ENCODE peak calls at places on chromosomes 11 and 22, in ten cellular contexts. X is foreskin keratinocyte, E is PC-3, J is WERI-Rb-1, F is lung, K is left ventricle myocardium inferior, Y is upper lobe of right lung, U is MM.1S, T is coronary artery, R is psoas muscle. I is an unnamed sample.

GRCh38 chr11:1504164-1504563 is 17.6 kb upstream of the MOB2 start:
- DNase-seq in X (no peak), E (no peak), J (no peak), F (no peak), K (peak; percentile 5), Y (no peak), U (no peak), T (no peak), R (peak; percentile 48), I (no peak)

GRCh38 chr22:38490915-38491314 is 15.2 kb downstream of the DDX17 start:
- DNase-seq in X (no peak), E (no peak), J (no peak), F (peak; percentile 55), K (peak; percentile 67), Y (no peak), U (no peak), T (no peak), R (no peak), I (peak; percentile 90)

GRCh38 chr11:9461068-9461759 is 402 bp downstream of the ZNF143 start:
- DNase-seq in X (peak; percentile 67), E (peak; percentile 75), J (peak; percentile 89), F (peak; percentile 88), K (peak; percentile 89), Y (peak; percentile 92), U (peak; percentile 91), T (peak; percentile 96), R (peak; percentile 96), I (peak; percentile 91)

GRCh38 chr11:60767388-60767811 is 10.7 kb downstream of the MS4A15 start:
- DNase-seq in X (no peak), E (no peak), J (no peak), F (no peak), K (no peak), Y (peak; percentile 57), U (no peak), T (no peak), R (no peak), I (no peak)

GRCh38 chr22:37401401-37401859 is 25.8 kb downstream of the ELFN2 start:
- DNase-seq in X (no peak), E (no peak), J (no peak), F (no peak), K (peak; percentile 61), Y (no peak), U (no peak), T (no peak), R (no peak), I (peak; percentile 36)

GRCh38 chr11:94656968-94657367 is 89.8 kb downstream of the PIWIL4 start:
- DNase-seq in X (no peak), E (no peak), J (no peak), F (no peak), K (no peak), Y (no peak), U (no peak), T (no peak), R (no peak), I (no peak)

GRCh38 chr22:43313497-43314474 is 29.4 kb downstream of the SCUBE1 start:
- DNase-seq in X (no peak), E (no peak), J (no peak), F (no peak), K (peak; percentile 60), Y (no peak), U (no peak), T (no peak), R (peak; percentile 91), I (peak; percentile 64)

GRCh38 chr22:50622723-50623327 is 5.1 kb downstream of the ARSA start:
- DNase-seq in X (no peak), E (no peak), J (no peak), F (no peak), K (no peak), Y (no peak), U (peak; percentile 83), T (no peak), R (no peak), I (no peak)

GRCh38 chr11:80104196-80104595 is 663.4 kb upstream of the TENM4 start:
- DNase-seq in X (no peak), E (no peak), J (no peak), F (no peak), K (no peak), Y (no peak), U (no peak), T (no peak), R (no peak), I (no peak)

GRCh38 chr11:92224394-92225205 is at the start of gene FAT3:
- DNase-seq in X (no peak), E (no peak), J (peak; percentile 56), F (no peak), K (no peak), Y (peak; percentile 63), U (no peak), T (peak; percentile 75), R (peak; percentile 60), I (peak; percentile 3)

GRCh38 chr11:2673871-2674471 is 25.8 kb downstream of the KCNQ1OT1 start:
- DNase-seq in X (no peak), E (no peak), J (peak; percentile 4), F (no peak), K (no peak), Y (no peak), U (no peak), T (peak; percentile 38), R (no peak), I (no peak)

GRCh38 chr11:95788921-95789505 is 569 bp downstream of the FAM76B start:
- DNase-seq in X (no peak), E (peak; percentile 42), J (peak; percentile 59), F (peak; percentile 29), K (no peak), Y (no peak), U (peak; percentile 51), T (no peak), R (no peak), I (peak; percentile 6)

GRCh38 chr22:32584650-32585049 is 110.0 kb downstream of the FBXO7 start:
- DNase-seq in X (no peak), E (no peak), J (no peak), F (no peak), K (no peak), Y (no peak), U (no peak), T (no peak), R (no peak), I (no peak)

GRCh38 chr22:45435544-45436139 is 22.1 kb downstream of the RIBC2 start:
- DNase-seq in X (no peak), E (peak; percentile 83), J (peak; percentile 89), F (peak; percentile 87), K (peak; percentile 88), Y (peak; percentile 91), U (peak; percentile 73), T (peak; percentile 89), R (peak; percentile 91), I (peak; percentile 87)
- H3K27ac ChIP-seq in X (no peak overlapping the region), E (no peak overlapping the region), J (no peak overlapping the region), F (no peak overlapping the region), K (peak overlapping the region; percentile 79), Y (peak overlapping the region; percentile 48), U (no peak overlapping the region), T (peak overlapping the region; percentile 79), R (no peak overlapping the region), I (no peak overlapping the region)

GRCh38 chr11:86610559-86611341 is 61.7 kb downstream of the ME3 start:
- DNase-seq in X (no peak), E (peak; percentile 29), J (no peak), F (no peak), K (no peak), Y (no peak), U (no peak), T (no peak), R (no peak), I (no peak)
- TF ChIP-seq CTCF in X (no peak), E (no peak), J (no peak), F (no peak), K (no peak), Y (no peak), U (no peak), T (no peak), R (no peak), I (no peak)

GRCh38 chr11:11521306-11522002 is 100.4 kb downstream of the GALNT18 start:
- DNase-seq in X (no peak), E (no peak), J (peak; percentile 46), F (peak; percentile 54), K (no peak), Y (no peak), U (no peak), T (no peak), R (peak; percentile 65), I (no peak)

GRCh38 chr11:11520231-11521015 is 101.4 kb downstream of the GALNT18 start:
- DNase-seq in X (peak; percentile 74), E (no peak), J (no peak), F (no peak), K (no peak), Y (no peak), U (no peak), T (no peak), R (no peak), I (no peak)

GRCh38 chr11:11514246-11514645 is 107.6 kb downstream of the GALNT18 start:
- DNase-seq in X (no peak), E (no peak), J (no peak), F (no peak), K (no peak), Y (no peak), U (no peak), T (no peak), R (no peak), I (no peak)

GRCh38 chr11:11524436-11525038 is 97.3 kb downstream of the GALNT18 start:
- DNase-seq in X (no peak), E (peak; percentile 57), J (no peak), F (no peak), K (no peak), Y (no peak), U (no peak), T (no peak), R (no peak), I (no peak)

DNA sequence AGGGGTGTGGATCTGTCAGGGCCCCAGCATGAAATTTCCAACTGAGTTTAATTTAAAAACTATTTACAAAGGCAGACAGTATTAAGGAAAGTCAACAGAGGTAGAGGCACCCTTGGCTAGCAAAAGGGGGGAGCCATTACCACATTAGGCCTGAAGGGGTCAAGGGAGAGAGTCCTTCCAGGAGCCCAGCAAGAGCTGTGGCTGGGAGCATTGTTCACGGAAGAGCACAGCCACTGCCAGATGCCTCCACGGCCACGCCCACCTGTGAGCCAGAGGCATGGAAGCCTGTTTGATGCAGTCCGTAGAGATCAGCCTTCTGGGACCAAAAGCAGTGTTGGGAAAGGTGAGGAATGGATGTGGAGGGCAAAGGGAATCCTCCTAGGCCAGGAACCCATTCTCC is 102.6 kb downstream of the GALNT18 start:
- DNase-seq in X (no peak), E (no peak), J (no peak), F (no peak), K (no peak), Y (no peak), U (no peak), T (no peak), R (no peak), I (no peak)
- H3K27ac ChIP-seq in X (no peak overlapping the region), E (no peak overlapping the region), J (no peak overlapping the region), F (no peak overlapping the region), K (no peak overlapping the region), Y (no peak overlapping the region), U (no peak overlapping the region), T (no peak overlapping the region), R (no peak overlapping the region), I (no peak overlapping the region)

DNA sequence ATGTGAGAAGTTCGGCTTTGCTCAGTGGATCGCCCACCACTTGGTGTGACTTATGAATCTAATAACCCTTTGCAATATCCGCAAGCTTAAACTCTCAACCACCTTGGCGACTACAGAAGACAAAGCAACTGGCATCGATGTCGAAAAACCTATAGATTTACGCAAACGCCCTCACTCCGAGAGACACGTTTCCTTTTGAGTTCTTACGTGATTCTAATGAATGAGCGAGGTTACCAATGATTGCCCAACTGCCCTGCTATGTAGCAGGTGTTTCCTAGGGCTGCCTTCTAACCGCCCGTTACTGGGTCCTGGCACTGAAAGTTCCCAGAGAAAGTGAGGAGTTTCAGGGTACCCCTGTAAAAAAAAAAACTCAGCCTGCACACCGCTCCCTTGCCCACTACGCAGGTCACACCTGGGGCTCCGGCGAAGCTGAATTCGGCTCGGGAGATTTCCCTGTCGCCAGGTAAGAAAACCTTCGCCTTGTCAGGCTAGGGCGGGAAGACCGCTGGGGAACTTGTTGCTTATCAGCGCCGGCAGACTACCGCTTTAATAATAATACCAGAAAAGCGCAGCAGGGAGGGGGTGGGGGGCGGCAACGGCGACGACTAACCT is 21.4 kb upstream of the BDNF start:
- DNase-seq in X (no peak), E (no peak), J (no peak), F (no peak), K (no peak), Y (no peak), U (peak; percentile 20), T (no peak), R (no peak), I (no peak)
- TF ChIP-seq CTCF in X (no peak), E (no peak), J (no peak), F (no peak), K (no peak), Y (no peak), U (no peak), T (no peak), R (no peak), I (no peak)

I was measured in heart right ventricle.